ENCODE peak calls at places on chromosomes 11 and 22, in six cellular contexts. R is adrenal gland, T is esophagus squamous epithelium, E is neural progenitor cell, D is transverse colon, X is A549. J is an unnamed sample. For H3K9me3, the result is how much of the 10 kb centered on the place peaks cover.

GRCh38 chr11:23509023-23509422 is 648.7 kb upstream of the CCDC179 start:
- DNase-seq in R (no peak), T (no peak), E (no peak), D (no peak), X (no peak), J (no peak)

GRCh38 chr11:103842795-103843194 is 193.6 kb upstream of the DDI1 start:
- DNase-seq in R (no peak), T (no peak), E (peak), D (no peak), X (no peak), J (no peak)

GRCh38 chr22:37358917-37359316 is 68.4 kb downstream of the ELFN2 start:
- DNase-seq in R (no peak), T (no peak), E (no peak), D (no peak), X (no peak), J (no peak)

GRCh38 chr11:85759915-85760314 is 51.0 kb downstream of the SYTL2 start:
- DNase-seq in R (no peak), T (no peak), E (no peak), D (no peak), X (peak), J (no peak)

GRCh38 chr11:31133064-31133463 is 236.5 kb downstream of the DCDC1 start:
- DNase-seq in R (no peak), T (no peak), E (no peak), D (no peak), X (no peak), J (no peak)

GRCh38 chr11:11968511-11969280 is 39.7 kb downstream of the DKK3 start:
- DNase-seq in R (no peak), T (no peak), E (no peak), D (no peak), X (no peak), J (no peak)

GRCh38 chr11:67267188-67268035 is 1.1 kb downstream of the GRK2 start:
- DNase-seq in R (no peak), T (no peak), E (no peak), D (peak), X (no peak), J (no peak)

GRCh38 chr11:63488789-63489188 is 2.2 kb downstream of the PLAAT5 start:
- DNase-seq in R (no peak), T (no peak), E (no peak), D (no peak), X (no peak), J (no peak)

GRCh38 chr11:120001161-120002135 is 136.5 kb downstream of the TRIM29 start:
- DNase-seq in R (no peak), T (no peak), E (peak), D (no peak), X (no peak), J (no peak)

GRCh38 chr11:64094463-64095223 is 58.9 kb downstream of the FLRT1 start:
- DNase-seq in R (peak), T (no peak), E (peak), D (peak), X (peak), J (no peak)

GRCh38 chr22:38788016-38788415 is 5.9 kb downstream of the DNAL4 start:
- DNase-seq in R (peak), T (no peak), E (no peak), D (no peak), X (no peak), J (peak)

GRCh38 chr11:125304876-125305275 is 140.3 kb downstream of the PKNOX2 start:
- DNase-seq in R (no peak), T (no peak), E (no peak), D (no peak), X (no peak), J (no peak)

GRCh38 chr22:41341990-41342389 is 39.8 kb upstream of the TEF start:
- DNase-seq in R (no peak), T (no peak), E (no peak), D (no peak), X (no peak), J (no peak)

GRCh38 chr11:126186708-126187481 is 24.6 kb downstream of the RPUSD4 start:
- DNase-seq in R (no peak), T (no peak), E (peak), D (no peak), X (no peak), J (no peak)

GRCh38 chr11:38014405-38014804 is 1416.4 kb upstream of the RAG2 start:
- DNase-seq in R (no peak), T (no peak), E (no peak), D (no peak), X (no peak), J (no peak)

GRCh38 chr22:39595622-39596182 is 25.1 kb downstream of the CACNA1I start:
- DNase-seq in R (no peak), T (no peak), E (no peak), D (no peak), X (no peak), J (no peak)

GRCh38 chr11:102014756-102015155 is 32.5 kb upstream of the CFAP300 start:
- DNase-seq in R (no peak), T (no peak), E (no peak), D (no peak), X (no peak), J (no peak)

GRCh38 chr11:995752-996420 is 40.6 kb downstream of the MUC6 start:
- DNase-seq in R (no peak), T (no peak), E (peak), D (no peak), X (no peak), J (peak)

GRCh38 chr22:22031183-22031560 is 48.6 kb upstream of the TOP3B start:
- DNase-seq in R (no peak), T (no peak), E (no peak), D (no peak), X (no peak), J (no peak)

GRCh38 chr22:32850157-32850556 is 48.7 kb downstream of the TIMP3 start:
- DNase-seq in R (no peak), T (no peak), E (no peak), D (no peak), X (no peak), J (no peak)

GRCh38 chr22:48651981-48652538 is 1175.6 kb downstream of the BRD1 start:
- DNase-seq in R (no peak), T (no peak), E (no peak), D (no peak), X (no peak), J (no peak)

GRCh38 chr22:48649466-48649865 is 1178.2 kb downstream of the BRD1 start:
- DNase-seq in R (no peak), T (no peak), E (no peak), D (no peak), X (no peak), J (no peak)

GRCh38 chr22:48652796-48653195 is 1174.9 kb downstream of the BRD1 start:
- DNase-seq in R (no peak), T (no peak), E (no peak), D (no peak), X (no peak), J (no peak)

GRCh38 chr22:48650323-48651035 is 1177.2 kb downstream of the BRD1 start:
- DNase-seq in R (no peak), T (no peak), E (no peak), D (no peak), X (no peak), J (no peak)

DNA sequence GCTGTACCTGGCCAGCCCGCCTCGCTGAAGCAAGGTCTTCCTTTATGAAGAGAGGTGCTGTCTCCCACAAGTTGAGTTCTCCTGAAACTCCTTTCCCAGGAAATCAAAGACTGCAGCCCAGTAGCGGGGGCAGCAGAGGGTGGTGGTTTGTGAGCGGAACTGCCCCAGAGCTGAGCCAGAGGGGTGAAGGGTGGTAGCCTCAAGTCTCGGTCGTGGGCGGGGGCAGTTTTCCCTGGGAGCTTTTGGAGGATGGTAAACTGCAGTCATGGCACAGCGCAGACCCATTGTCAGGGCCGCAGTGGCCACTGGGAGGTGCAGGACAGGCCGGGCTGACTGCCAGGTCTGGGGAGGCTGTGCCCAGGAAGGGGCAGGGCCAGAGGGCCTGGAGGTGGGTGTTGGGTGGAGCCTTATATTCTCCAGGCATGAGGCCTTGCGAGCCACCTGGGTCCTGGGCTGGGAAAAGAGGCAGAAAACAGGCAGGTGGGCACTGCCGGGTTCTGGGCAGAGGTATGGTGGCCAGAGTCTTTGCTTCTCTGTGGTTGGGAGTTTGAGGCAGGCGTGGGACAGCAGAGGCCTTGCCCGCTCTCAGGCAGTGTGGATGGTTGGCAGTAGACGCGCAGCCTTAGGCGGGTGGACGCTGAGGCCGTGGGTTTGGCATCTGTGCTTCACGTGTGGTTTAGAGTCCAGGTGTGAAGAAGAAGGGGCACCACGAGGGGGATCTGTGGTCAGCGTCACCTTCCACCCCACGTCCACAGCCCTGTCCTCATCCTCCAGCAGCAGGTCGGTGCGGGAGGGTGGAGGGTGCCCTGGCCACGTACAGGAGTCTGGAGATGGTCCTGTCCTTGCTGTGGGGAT is 1176.4 kb downstream of the BRD1 start:
- DNase-seq in R (no peak), T (no peak), E (no peak), D (no peak), X (no peak), J (no peak)
- H3K9me3 ChIP-seq in R (under half), T (under half), E (under half), D (under half), X (under half), J (under half)

GRCh38 chr22:48895341-48895740 is 932.3 kb downstream of the BRD1 start:
- DNase-seq in R (peak), T (no peak), E (no peak), D (no peak), X (no peak), J (no peak)
- H3K9me3 ChIP-seq in R (under half), T (under half), E (under half), D (under half), X (under half), J (under half)

DNA sequence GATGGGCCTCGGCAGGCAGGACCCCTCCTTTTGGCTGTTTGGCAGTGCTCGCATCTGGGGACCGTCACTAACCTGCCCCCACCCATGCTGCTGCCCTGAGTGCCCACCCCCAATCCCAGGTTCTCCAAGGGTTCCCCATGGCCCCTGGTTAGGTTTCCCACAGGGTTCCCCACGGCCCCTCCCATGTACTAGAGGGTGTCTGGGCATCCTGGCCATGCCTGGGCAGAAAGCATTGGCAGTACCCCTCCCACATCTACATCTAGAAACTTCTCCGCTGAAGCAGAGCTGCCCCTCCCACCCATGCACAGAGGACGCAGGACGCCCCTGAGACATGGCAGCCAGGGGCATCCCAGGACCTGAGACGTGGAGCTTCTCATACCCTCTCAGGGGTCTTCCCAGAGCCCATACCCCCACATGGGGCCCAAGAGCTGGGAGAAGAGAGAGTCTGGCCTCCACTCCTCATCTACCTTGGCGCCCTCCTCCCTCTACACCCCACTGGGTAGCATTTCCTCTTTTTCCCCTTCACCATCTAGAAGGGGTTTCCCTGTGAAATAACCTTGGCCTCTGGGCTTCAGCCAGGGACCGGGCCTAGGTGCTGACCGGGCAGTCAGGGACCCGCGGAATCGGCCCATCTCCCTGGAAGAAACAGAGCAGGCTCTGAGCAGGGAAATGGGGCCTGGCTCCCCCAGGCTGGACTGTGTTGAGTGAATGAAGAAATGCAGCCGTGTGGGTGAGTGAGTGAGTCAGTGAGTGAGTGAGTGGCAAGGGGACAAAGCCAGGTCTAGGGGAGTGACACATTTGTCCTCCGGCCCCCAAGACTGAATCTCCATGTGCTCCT is 987.3 kb downstream of the BRD1 start:
- DNase-seq in R (no peak), T (no peak), E (no peak), D (no peak), X (no peak), J (no peak)
- H3K9me3 ChIP-seq in R (under half), T (under half), E (under half), D (under half), X (under half), J (under half)

GRCh38 chr11:133663586-133663985 is 131.3 kb upstream of the OPCML start:
- DNase-seq in R (no peak), T (no peak), E (no peak), D (no peak), X (no peak), J (no peak)
- H3K9me3 ChIP-seq in R (under half), T (under half), E (under half), D (under half), X (under half), J (under half)